ENCODE peak calls at places on chromosomes 6 and 20, in ten cellular contexts. One of them, this sample, is unnamed.

GRCh38 chr6:32843321-32843978 is 397 bp downstream of the PSMB8 start:
- DNase-seq in LoVo: no peak
- DNase-seq in Calu3: peak; percentile 24
- DNase-seq in IMR-90: no peak
- DNase-seq in EL: no peak
- DNase-seq in mucosa of gallbladder: no peak
- DNase-seq in mesothelial cell of epicardium: no peak
- DNase-seq in colonic mucosa: no peak
- DNase-seq in cardiac muscle cell: no peak
- DNase-seq in CD4-positive, alpha-beta T cell: no peak
- DNase-seq in this sample: no peak

GRCh38 chr6:47098570-47098993 is 56.5 kb upstream of the ADGRF1 start:
- DNase-seq in LoVo: no peak
- DNase-seq in Calu3: no peak
- DNase-seq in IMR-90: peak; percentile 45
- DNase-seq in EL: no peak
- DNase-seq in mucosa of gallbladder: peak; percentile 64
- DNase-seq in mesothelial cell of epicardium: no peak
- DNase-seq in colonic mucosa: no peak
- DNase-seq in cardiac muscle cell: peak; percentile 96
- DNase-seq in CD4-positive, alpha-beta T cell: no peak
- DNase-seq in this sample: no peak

GRCh38 chr6:41689171-41690008 is 46.0 kb downstream of the TFEB start:
- DNase-seq in LoVo: no peak
- DNase-seq in Calu3: no peak
- DNase-seq in IMR-90: peak; percentile 36
- DNase-seq in EL: peak; percentile 54
- DNase-seq in mucosa of gallbladder: no peak
- DNase-seq in mesothelial cell of epicardium: no peak
- DNase-seq in colonic mucosa: no peak
- DNase-seq in cardiac muscle cell: peak; percentile 32
- DNase-seq in CD4-positive, alpha-beta T cell: no peak
- DNase-seq in this sample: no peak

GRCh38 chr20:3231889-3232588 is 7.0 kb downstream of the SLC4A11 start:
- DNase-seq in LoVo: no peak
- DNase-seq in Calu3: no peak
- DNase-seq in IMR-90: no peak
- DNase-seq in EL: no peak
- DNase-seq in mucosa of gallbladder: no peak
- DNase-seq in mesothelial cell of epicardium: no peak
- DNase-seq in colonic mucosa: no peak
- DNase-seq in cardiac muscle cell: no peak
- DNase-seq in CD4-positive, alpha-beta T cell: no peak
- DNase-seq in this sample: no peak

GRCh38 chr6:92122746-92123145 is 1296.6 kb downstream of the EPHA7 start:
- DNase-seq in LoVo: peak; percentile 7
- DNase-seq in Calu3: no peak
- DNase-seq in IMR-90: peak; percentile 1
- DNase-seq in EL: no peak
- DNase-seq in mucosa of gallbladder: no peak
- DNase-seq in mesothelial cell of epicardium: no peak
- DNase-seq in colonic mucosa: no peak
- DNase-seq in cardiac muscle cell: peak; percentile 0
- DNase-seq in CD4-positive, alpha-beta T cell: no peak
- DNase-seq in this sample: peak; percentile 20

GRCh38 chr6:32087574-32088486 is 21.3 kb downstream of the TNXB start:
- DNase-seq in LoVo: peak; percentile 64
- DNase-seq in Calu3: peak; percentile 95
- DNase-seq in IMR-90: peak; percentile 46
- DNase-seq in EL: peak; percentile 77
- DNase-seq in mucosa of gallbladder: peak; percentile 84
- DNase-seq in mesothelial cell of epicardium: peak; percentile 74
- DNase-seq in colonic mucosa: peak; percentile 87
- DNase-seq in cardiac muscle cell: peak; percentile 93
- DNase-seq in CD4-positive, alpha-beta T cell: peak; percentile 68
- DNase-seq in this sample: peak; percentile 79

GRCh38 chr20:2237059-2237458 is 58.7 kb upstream of the TGM3 start:
- DNase-seq in LoVo: no peak
- DNase-seq in Calu3: peak; percentile 37
- DNase-seq in IMR-90: peak; percentile 95
- DNase-seq in EL: peak; percentile 99
- DNase-seq in mucosa of gallbladder: peak; percentile 61
- DNase-seq in mesothelial cell of epicardium: no peak
- DNase-seq in colonic mucosa: peak; percentile 39
- DNase-seq in cardiac muscle cell: peak; percentile 94
- DNase-seq in CD4-positive, alpha-beta T cell: no peak
- DNase-seq in this sample: no peak

GRCh38 chr20:17452441-17452840 is 78.7 kb downstream of the BFSP1 start:
- DNase-seq in LoVo: no peak
- DNase-seq in Calu3: no peak
- DNase-seq in IMR-90: no peak
- DNase-seq in EL: no peak
- DNase-seq in mucosa of gallbladder: no peak
- DNase-seq in mesothelial cell of epicardium: no peak
- DNase-seq in colonic mucosa: no peak
- DNase-seq in cardiac muscle cell: no peak
- DNase-seq in CD4-positive, alpha-beta T cell: no peak
- DNase-seq in this sample: no peak

GRCh38 chr6:38131527-38131965 is 312.0 kb downstream of the ZFAND3 start:
- DNase-seq in LoVo: no peak
- DNase-seq in Calu3: no peak
- DNase-seq in IMR-90: peak; percentile 99
- DNase-seq in EL: peak; percentile 95
- DNase-seq in mucosa of gallbladder: peak; percentile 29
- DNase-seq in mesothelial cell of epicardium: no peak
- DNase-seq in colonic mucosa: no peak
- DNase-seq in cardiac muscle cell: peak; percentile 97
- DNase-seq in CD4-positive, alpha-beta T cell: no peak
- DNase-seq in this sample: no peak

GRCh38 chr20:62025394-62025793 is 40.3 kb downstream of the TAF4 start:
- DNase-seq in LoVo: no peak
- DNase-seq in Calu3: no peak
- DNase-seq in IMR-90: no peak
- DNase-seq in EL: peak; percentile 24
- DNase-seq in mucosa of gallbladder: no peak
- DNase-seq in mesothelial cell of epicardium: no peak
- DNase-seq in colonic mucosa: no peak
- DNase-seq in cardiac muscle cell: no peak
- DNase-seq in CD4-positive, alpha-beta T cell: no peak
- DNase-seq in this sample: peak; percentile 45

GRCh38 chr6:27503436-27504030 is 30.6 kb upstream of the ZNF184 start:
- DNase-seq in LoVo: peak; percentile 62
- DNase-seq in Calu3: peak; percentile 85
- DNase-seq in IMR-90: peak; percentile 78
- DNase-seq in EL: peak; percentile 75
- DNase-seq in mucosa of gallbladder: peak; percentile 52
- DNase-seq in mesothelial cell of epicardium: peak; percentile 85
- DNase-seq in colonic mucosa: peak; percentile 79
- DNase-seq in cardiac muscle cell: peak; percentile 78
- DNase-seq in CD4-positive, alpha-beta T cell: peak; percentile 75
- DNase-seq in this sample: peak; percentile 71

GRCh38 chr6:130893766-130894165 is 66.6 kb downstream of the SMLR1 start:
- DNase-seq in LoVo: no peak
- DNase-seq in Calu3: no peak
- DNase-seq in IMR-90: no peak
- DNase-seq in EL: no peak
- DNase-seq in mucosa of gallbladder: no peak
- DNase-seq in mesothelial cell of epicardium: no peak
- DNase-seq in colonic mucosa: no peak
- DNase-seq in cardiac muscle cell: no peak
- DNase-seq in CD4-positive, alpha-beta T cell: no peak
- DNase-seq in this sample: no peak

GRCh38 chr20:36277546-36277945 is 28.6 kb upstream of the DLGAP4 start:
- DNase-seq in LoVo: no peak
- DNase-seq in Calu3: no peak
- DNase-seq in IMR-90: no peak
- DNase-seq in EL: no peak
- DNase-seq in mucosa of gallbladder: no peak
- DNase-seq in mesothelial cell of epicardium: peak; percentile 36
- DNase-seq in colonic mucosa: no peak
- DNase-seq in cardiac muscle cell: no peak
- DNase-seq in CD4-positive, alpha-beta T cell: no peak
- DNase-seq in this sample: no peak

GRCh38 chr6:151721141-151721540 is 86.3 kb upstream of the ESR1 start:
- DNase-seq in LoVo: no peak
- DNase-seq in Calu3: no peak
- DNase-seq in IMR-90: no peak
- DNase-seq in EL: no peak
- DNase-seq in mucosa of gallbladder: no peak
- DNase-seq in mesothelial cell of epicardium: no peak
- DNase-seq in colonic mucosa: no peak
- DNase-seq in cardiac muscle cell: no peak
- DNase-seq in CD4-positive, alpha-beta T cell: no peak
- DNase-seq in this sample: no peak

GRCh38 chr6:277746-278145 is 14.5 kb upstream of the DUSP22 start:
- DNase-seq in LoVo: no peak
- DNase-seq in Calu3: no peak
- DNase-seq in IMR-90: no peak
- DNase-seq in EL: no peak
- DNase-seq in mucosa of gallbladder: no peak
- DNase-seq in mesothelial cell of epicardium: no peak
- DNase-seq in colonic mucosa: no peak
- DNase-seq in cardiac muscle cell: no peak
- DNase-seq in CD4-positive, alpha-beta T cell: no peak
- DNase-seq in this sample: no peak

GRCh38 chr6:168162366-168162765 is 83.4 kb upstream of the FRMD1 start:
- DNase-seq in LoVo: peak; percentile 2
- DNase-seq in Calu3: no peak
- DNase-seq in IMR-90: no peak
- DNase-seq in EL: no peak
- DNase-seq in mucosa of gallbladder: peak; percentile 2
- DNase-seq in mesothelial cell of epicardium: peak; percentile 14
- DNase-seq in colonic mucosa: peak; percentile 58
- DNase-seq in cardiac muscle cell: no peak
- DNase-seq in CD4-positive, alpha-beta T cell: no peak
- DNase-seq in this sample: no peak